ENCODE peak calls at places on chromosomes 6 and 20, in five cellular contexts. A, B, M, J and Q are unnamed samples.

GRCh38 chr20:46049815-46050214 is 20.8 kb downstream of the SLC12A5 start:
- DNase-seq in A (no peak), B (no peak), M (no peak), J (no peak), Q (no peak)

GRCh38 chr6:53064726-53065265 is 408 bp upstream of the FBXO9 start:
- DNase-seq in A (peak), B (peak), M (peak), J (peak), Q (peak)

GRCh38 chr20:45337367-45338120 is 10.7 kb downstream of the SDC4 start:
- DNase-seq in A (peak), B (peak), M (no peak), J (peak), Q (peak)

GRCh38 chr20:36344517-36345132 is 38.5 kb downstream of the DLGAP4 start:
- DNase-seq in A (peak), B (peak), M (no peak), J (peak), Q (peak)

GRCh38 chr20:19981091-19981490 is 36.1 kb upstream of the NAA20 start:
- DNase-seq in A (peak), B (peak), M (no peak), J (no peak), Q (no peak)

GRCh38 chr6:34360556-34360955 is 31.9 kb downstream of the NUDT3 start:
- DNase-seq in A (peak), B (peak), M (no peak), J (no peak), Q (no peak)

GRCh38 chr6:139862311-139862710 is 487.9 kb upstream of the CITED2 start:
- DNase-seq in A (no peak), B (no peak), M (no peak), J (no peak), Q (no peak)

GRCh38 chr20:38418509-38419204 is 16.5 kb downstream of the SNHG17 start:
- DNase-seq in A (peak), B (peak), M (no peak), J (peak), Q (no peak)

GRCh38 chr6:162109466-162110040 is 618.0 kb downstream of the PRKN start:
- DNase-seq in A (no peak), B (no peak), M (no peak), J (no peak), Q (peak)

DNA sequence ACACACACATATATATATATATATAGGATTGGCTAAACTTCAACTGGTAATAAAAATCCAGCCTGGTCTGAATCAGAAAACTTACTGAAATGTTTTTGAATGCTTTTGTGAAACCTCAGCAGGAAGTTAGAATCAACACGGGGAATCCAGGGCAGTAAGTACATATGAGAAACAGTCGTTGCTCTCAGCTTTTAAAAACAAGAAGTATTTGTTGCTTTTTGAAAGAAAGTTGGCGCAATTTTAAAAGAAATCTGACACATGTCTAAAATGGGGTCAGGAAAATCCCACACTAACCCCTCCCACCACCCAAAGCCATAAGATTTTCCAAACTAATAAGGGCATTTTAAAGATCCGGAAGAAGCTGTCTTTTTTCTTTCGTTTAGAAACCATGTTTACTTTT is 11.5 kb upstream of the CCDC170 start:
- DNase-seq in A (peak), B (peak), M (no peak), J (no peak), Q (no peak)
- H3K4me3 ChIP-seq in A (peak), B (no peak), M (peak), J (no peak), Q (no peak)

GRCh38 chr6:119370063-119370462 is 20.5 kb upstream of the MAN1A1 start:
- DNase-seq in A (no peak), B (no peak), M (no peak), J (no peak), Q (no peak)
- TF ChIP-seq CTCF in A (no peak), B (no peak), M (no peak), J (no peak), Q (no peak)

DNA sequence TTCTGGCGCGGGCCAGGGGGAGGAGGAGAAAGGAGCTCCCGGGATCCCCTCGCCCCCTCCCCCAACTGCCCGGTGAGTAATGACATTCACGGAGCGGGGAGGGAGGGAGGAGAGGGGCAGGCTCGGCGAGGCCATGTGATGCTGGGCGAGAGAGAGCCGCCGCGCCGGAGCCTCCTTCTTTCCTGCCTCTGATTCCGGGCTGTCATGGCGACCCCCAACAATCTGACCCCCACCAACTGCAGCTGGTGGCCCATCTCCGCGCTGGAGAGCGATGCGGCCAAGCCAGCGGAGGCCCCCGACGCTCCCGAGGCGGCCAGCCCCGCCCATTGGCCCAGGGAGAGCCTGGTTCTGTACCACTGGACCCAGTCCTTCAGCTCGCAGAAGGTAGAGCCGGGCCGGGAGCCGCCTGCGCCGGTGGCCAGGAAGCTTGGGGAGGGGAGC is at the start of gene GDAP1L1:
- DNase-seq in A (no peak), B (no peak), M (no peak), J (peak), Q (no peak)
- H3K4me3 ChIP-seq in A (no peak), B (no peak), M (no peak), J (no peak), Q (no peak)

GRCh38 chr6:100121854-100122609 is 128.0 kb upstream of the MCHR2 start:
- DNase-seq in A (no peak), B (no peak), M (no peak), J (no peak), Q (no peak)

GRCh38 chr6:100130630-100131029 is 136.6 kb upstream of the MCHR2 start:
- DNase-seq in A (no peak), B (no peak), M (no peak), J (no peak), Q (no peak)

GRCh38 chr6:100132005-100132404 is 138.0 kb upstream of the MCHR2 start:
- DNase-seq in A (no peak), B (no peak), M (no peak), J (no peak), Q (no peak)

DNA sequence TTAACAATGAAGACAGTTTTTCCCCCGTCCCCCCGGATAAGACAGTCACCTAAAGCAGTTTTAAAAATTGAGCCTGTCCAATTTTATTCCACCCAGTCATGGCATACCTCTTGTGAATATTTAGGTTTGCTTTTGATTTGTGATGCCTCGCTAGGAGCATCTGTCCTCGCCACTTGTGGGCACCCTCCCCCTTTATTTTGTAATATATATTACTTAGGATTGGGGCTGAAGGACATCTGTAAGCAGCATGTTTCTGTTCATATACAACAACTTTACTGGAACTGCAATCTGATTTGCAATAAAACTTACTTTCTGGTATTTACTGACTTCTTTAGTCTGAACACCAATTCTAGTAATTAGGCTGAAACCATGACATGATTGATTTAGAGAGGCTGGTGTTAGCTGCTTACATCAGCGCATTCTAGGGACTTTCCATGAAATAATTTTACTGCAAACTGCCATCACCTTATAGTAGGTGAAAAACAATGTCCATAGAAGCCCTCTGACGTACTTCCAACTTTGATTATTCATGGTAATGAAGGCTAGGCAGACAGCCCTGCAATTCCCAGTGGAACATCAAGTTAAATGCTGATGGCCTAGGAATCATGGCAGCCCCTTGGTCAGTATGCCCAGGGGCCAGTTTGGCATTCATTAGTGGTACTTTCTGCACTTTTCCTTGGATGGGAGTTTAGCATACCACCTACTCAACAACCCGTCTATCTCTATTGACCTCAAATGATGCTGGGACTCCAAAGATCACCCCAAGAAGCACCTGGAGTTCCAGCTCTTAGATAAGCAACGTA is 132.9 kb upstream of the MCHR2 start:
- DNase-seq in A (peak), B (peak), M (no peak), J (no peak), Q (no peak)
- TF ChIP-seq CTCF in A (peak), B (no peak), M (no peak), J (no peak), Q (no peak)

GRCh38 chr6:57123111-57123510 is 33.1 kb downstream of the ZNF451 start:
- DNase-seq in A (no peak), B (no peak), M (no peak), J (no peak), Q (no peak)

GRCh38 chr6:57113105-57113504 is 23.1 kb downstream of the ZNF451 start:
- DNase-seq in A (no peak), B (no peak), M (no peak), J (no peak), Q (no peak)

GRCh38 chr6:57116776-57117175 is 26.8 kb downstream of the ZNF451 start:
- DNase-seq in A (peak), B (peak), M (no peak), J (no peak), Q (no peak)

DNA sequence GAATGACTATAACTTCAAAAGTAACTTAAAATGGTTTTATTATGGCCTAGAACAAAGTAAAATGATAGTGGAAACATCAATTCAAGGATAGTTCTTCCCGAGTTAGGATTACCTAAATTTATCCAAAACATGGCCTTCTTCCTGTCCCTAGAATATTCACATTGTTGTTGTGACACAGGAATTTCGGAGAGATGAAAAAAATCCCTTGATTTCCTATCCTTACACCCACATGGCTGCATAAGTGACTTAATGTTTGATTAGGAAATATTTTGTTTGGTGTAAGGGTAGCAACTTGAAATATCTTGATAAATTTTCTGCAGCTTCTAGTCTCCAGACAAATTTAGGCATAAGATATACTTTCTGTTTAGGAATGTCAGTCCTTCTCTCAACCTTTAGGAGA is 27.8 kb downstream of the ZNF451 start:
- DNase-seq in A (no peak), B (peak), M (no peak), J (no peak), Q (no peak)
- H3K4me3 ChIP-seq in A (no peak), B (no peak), M (no peak), J (no peak), Q (no peak)

DNA sequence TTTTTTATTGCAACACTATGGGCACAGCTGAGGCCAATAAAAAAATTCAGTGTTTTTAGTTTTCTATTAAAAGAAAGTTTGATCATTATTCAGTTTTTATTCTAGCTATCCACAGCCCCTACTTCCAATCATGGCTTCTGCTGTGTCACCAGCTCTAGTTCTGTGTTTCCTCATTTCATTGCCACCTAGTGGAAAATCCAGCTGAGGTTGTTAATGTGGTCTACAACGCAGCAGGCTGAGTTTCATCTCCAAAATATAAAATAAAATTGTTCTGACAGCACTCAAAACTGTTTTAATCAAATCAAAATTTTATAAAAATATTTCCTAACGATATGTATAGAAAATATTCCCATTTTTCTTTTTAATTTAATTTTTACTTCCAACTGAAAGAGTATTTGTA is 13.6 kb downstream of the COL9A1 start:
- DNase-seq in A (peak), B (no peak), M (no peak), J (no peak), Q (no peak)
- TF ChIP-seq CTCF in A (peak), B (peak), M (no peak), J (peak), Q (peak)

DNA sequence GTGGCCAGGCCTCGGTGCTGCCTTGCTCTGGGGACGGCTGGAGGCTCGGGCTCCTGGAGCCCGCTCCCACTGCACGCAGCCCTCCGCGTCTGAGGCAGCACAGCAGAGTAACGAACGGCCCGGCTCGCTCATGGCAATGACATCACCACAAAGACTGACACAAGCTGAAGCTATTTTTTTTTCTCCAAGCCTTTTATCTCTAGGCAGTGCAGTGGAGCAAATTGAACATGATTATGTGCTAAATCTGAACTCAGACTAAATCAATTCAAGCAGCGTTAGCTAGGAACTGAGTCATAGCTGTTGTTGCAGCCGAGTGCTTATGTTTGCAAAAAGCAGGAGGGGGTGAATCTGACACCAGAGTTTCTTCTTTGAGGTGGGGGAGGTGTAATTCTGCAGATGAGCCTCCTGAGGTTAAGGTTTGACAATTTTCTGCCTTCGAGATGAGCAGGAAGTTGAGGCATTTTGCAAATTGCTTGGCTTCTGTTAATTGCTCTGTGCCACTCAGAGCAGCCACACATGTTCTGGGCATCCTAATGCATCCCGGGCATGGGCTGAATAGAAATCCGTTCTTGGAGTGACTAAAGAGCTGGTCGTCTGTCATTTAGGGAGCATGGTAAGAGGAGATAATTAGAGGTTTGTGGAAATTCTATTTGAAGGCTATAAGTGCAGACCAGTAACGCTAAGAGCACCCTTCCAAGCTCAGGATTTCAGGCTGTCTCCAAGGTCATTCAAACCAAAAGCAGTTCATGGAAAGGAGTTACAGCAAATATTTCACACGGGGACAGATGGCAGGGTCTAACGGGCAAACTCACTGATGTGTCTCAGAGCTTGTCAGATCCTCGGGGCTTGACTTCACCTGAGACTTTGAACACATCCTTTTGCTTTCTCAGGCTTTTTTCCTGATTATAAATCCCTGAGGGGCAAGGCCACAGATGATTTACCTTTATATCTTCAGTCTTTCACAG is 155.1 kb upstream of the ENPP5 start:
- DNase-seq in A (peak), B (peak), M (no peak), J (no peak), Q (peak)
- H3K4me3 ChIP-seq in A (no peak), B (no peak), M (no peak), J (no peak), Q (no peak)

DNA sequence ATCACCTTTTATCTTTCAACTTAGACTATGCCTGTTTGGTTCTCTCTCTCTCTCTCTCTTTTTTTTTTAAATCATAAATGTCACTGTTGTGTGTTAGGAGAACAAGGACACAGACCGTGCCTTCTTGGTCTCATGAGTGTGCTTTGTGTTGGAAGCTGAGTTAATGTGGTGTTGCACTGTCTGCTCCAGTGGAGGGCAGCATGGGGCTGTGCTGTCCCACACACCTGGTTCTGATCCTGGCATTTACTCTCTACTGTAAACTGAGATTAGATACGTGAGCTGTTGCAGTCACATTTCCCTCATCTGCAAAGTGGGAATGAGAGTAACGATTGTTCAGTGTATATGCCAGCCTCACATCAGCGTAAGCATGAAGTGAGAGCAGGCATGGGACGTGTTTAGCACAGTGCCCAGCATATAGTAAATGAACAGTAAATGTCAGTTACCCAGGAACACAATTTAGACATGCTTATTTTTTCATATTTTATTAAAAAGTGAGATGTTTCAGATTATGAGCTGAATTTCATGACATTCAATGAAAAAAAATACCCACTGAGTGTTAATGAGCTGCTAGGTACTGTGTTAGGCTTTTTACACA is 161.1 kb downstream of the FARS2 start:
- DNase-seq in A (peak), B (peak), M (no peak), J (no peak), Q (no peak)
- TF ChIP-seq CTCF in A (peak), B (peak), M (peak), J (peak), Q (peak)

DNA sequence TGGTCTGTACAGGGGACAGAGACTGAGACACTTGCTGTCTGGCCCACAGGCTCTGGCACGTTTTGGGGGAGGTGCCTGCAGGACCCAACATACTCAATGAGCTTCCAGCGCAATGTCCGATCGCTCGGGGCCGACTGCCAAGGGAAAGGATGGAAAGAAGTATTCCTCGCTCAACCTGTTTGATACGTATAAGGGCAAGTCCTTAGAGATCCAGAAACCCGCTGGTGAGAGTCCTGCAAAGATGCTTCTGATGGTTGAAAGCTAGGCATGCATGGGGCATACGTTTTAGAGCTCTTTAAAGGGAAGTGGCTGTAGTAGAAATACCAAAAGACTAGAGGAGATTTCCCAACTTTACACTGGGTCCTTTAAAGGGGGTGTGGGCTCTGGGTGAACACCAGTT is 2.2 kb downstream of the PRRC2A start:
- DNase-seq in A (no peak), B (no peak), M (no peak), J (no peak), Q (no peak)
- H3K4me3 ChIP-seq in A (no peak), B (peak), M (no peak), J (no peak), Q (peak)